ENCODE peak calls at places on chromosome 15, in eight cellular contexts. One of them, this sample, is unnamed.

GRCh38 chr15:51796777-51797474 is 32.5 kb upstream of the TMOD3 start:
- DNase-seq in HFFc6: peak; percentile 18
- DNase-seq in neural progenitor cell: no peak
- DNase-seq in cardiac muscle cell: no peak
- DNase-seq in foreskin fibroblast: no peak
- DNase-seq in Right ventricle myocardium superior: no peak
- DNase-seq in NCI-H1105: no peak
- DNase-seq in lower leg skin: no peak
- DNase-seq in this sample: no peak

GRCh38 chr15:55518641-55519040 is 10.6 kb upstream of the DNAAF4 start:
- DNase-seq in HFFc6: no peak
- DNase-seq in neural progenitor cell: no peak
- DNase-seq in cardiac muscle cell: no peak
- DNase-seq in foreskin fibroblast: no peak
- DNase-seq in Right ventricle myocardium superior: no peak
- DNase-seq in NCI-H1105: no peak
- DNase-seq in lower leg skin: no peak
- DNase-seq in this sample: no peak

GRCh38 chr15:99440029-99440428 is 125.8 kb upstream of the MEF2A start:
- DNase-seq in HFFc6: no peak
- DNase-seq in neural progenitor cell: no peak
- DNase-seq in cardiac muscle cell: no peak
- DNase-seq in foreskin fibroblast: no peak
- DNase-seq in Right ventricle myocardium superior: no peak
- DNase-seq in NCI-H1105: no peak
- DNase-seq in lower leg skin: peak; percentile 68
- DNase-seq in this sample: no peak

GRCh38 chr15:68792901-68793766 is 27.6 kb downstream of the ANP32A start:
- DNase-seq in HFFc6: no peak
- DNase-seq in neural progenitor cell: no peak
- DNase-seq in cardiac muscle cell: no peak
- DNase-seq in foreskin fibroblast: no peak
- DNase-seq in Right ventricle myocardium superior: peak; percentile 69
- DNase-seq in NCI-H1105: no peak
- DNase-seq in lower leg skin: no peak
- DNase-seq in this sample: no peak

GRCh38 chr15:98700501-98700900 is 52.2 kb downstream of the IGF1R start:
- DNase-seq in HFFc6: no peak
- DNase-seq in neural progenitor cell: no peak
- DNase-seq in cardiac muscle cell: no peak
- DNase-seq in foreskin fibroblast: no peak
- DNase-seq in Right ventricle myocardium superior: no peak
- DNase-seq in NCI-H1105: no peak
- DNase-seq in lower leg skin: no peak
- DNase-seq in this sample: no peak

GRCh38 chr15:57138260-57138895 is 219.9 kb downstream of the TCF12 start:
- DNase-seq in HFFc6: peak; percentile 51
- DNase-seq in neural progenitor cell: peak; percentile 82
- DNase-seq in cardiac muscle cell: peak; percentile 92
- DNase-seq in foreskin fibroblast: peak; percentile 41
- DNase-seq in Right ventricle myocardium superior: no peak
- DNase-seq in NCI-H1105: peak; percentile 58
- DNase-seq in lower leg skin: no peak
- DNase-seq in this sample: peak; percentile 26

GRCh38 chr15:66899555-66900350 is 165.6 kb upstream of the SMAD3 start:
- DNase-seq in HFFc6: peak; percentile 78
- DNase-seq in neural progenitor cell: no peak
- DNase-seq in cardiac muscle cell: no peak
- DNase-seq in foreskin fibroblast: peak; percentile 30
- DNase-seq in Right ventricle myocardium superior: no peak
- DNase-seq in NCI-H1105: no peak
- DNase-seq in lower leg skin: peak; percentile 61
- DNase-seq in this sample: no peak

GRCh38 chr15:73318463-73319351 is 50.1 kb downstream of the HCN4 start:
- DNase-seq in HFFc6: no peak
- DNase-seq in neural progenitor cell: peak; percentile 81
- DNase-seq in cardiac muscle cell: peak; percentile 31
- DNase-seq in foreskin fibroblast: no peak
- DNase-seq in Right ventricle myocardium superior: no peak
- DNase-seq in NCI-H1105: peak; percentile 19
- DNase-seq in lower leg skin: peak; percentile 75
- DNase-seq in this sample: no peak

GRCh38 chr15:28909958-28910500 is 24.3 kb downstream of the APBA2 start:
- DNase-seq in HFFc6: no peak
- DNase-seq in neural progenitor cell: no peak
- DNase-seq in cardiac muscle cell: no peak
- DNase-seq in foreskin fibroblast: no peak
- DNase-seq in Right ventricle myocardium superior: no peak
- DNase-seq in NCI-H1105: no peak
- DNase-seq in lower leg skin: peak; percentile 37
- DNase-seq in this sample: no peak

GRCh38 chr15:63308947-63309346 is 31.5 kb downstream of the APH1B start:
- DNase-seq in HFFc6: no peak
- DNase-seq in neural progenitor cell: no peak
- DNase-seq in cardiac muscle cell: no peak
- DNase-seq in foreskin fibroblast: no peak
- DNase-seq in Right ventricle myocardium superior: no peak
- DNase-seq in NCI-H1105: no peak
- DNase-seq in lower leg skin: no peak
- DNase-seq in this sample: no peak

GRCh38 chr15:57133127-57133968 is 214.9 kb downstream of the TCF12 start:
- DNase-seq in HFFc6: no peak
- DNase-seq in neural progenitor cell: peak; percentile 92
- DNase-seq in cardiac muscle cell: no peak
- DNase-seq in foreskin fibroblast: no peak
- DNase-seq in Right ventricle myocardium superior: no peak
- DNase-seq in NCI-H1105: peak; percentile 52
- DNase-seq in lower leg skin: no peak
- DNase-seq in this sample: peak; percentile 73

GRCh38 chr15:40354408-40355171 is 3.4 kb upstream of the DISP2 start:
- DNase-seq in HFFc6: no peak
- DNase-seq in neural progenitor cell: peak; percentile 65
- DNase-seq in cardiac muscle cell: peak; percentile 87
- DNase-seq in foreskin fibroblast: no peak
- DNase-seq in Right ventricle myocardium superior: no peak
- DNase-seq in NCI-H1105: no peak
- DNase-seq in lower leg skin: no peak
- DNase-seq in this sample: no peak

GRCh38 chr15:63407612-63408011 is 26.0 kb upstream of the CA12 start:
- DNase-seq in HFFc6: no peak
- DNase-seq in neural progenitor cell: no peak
- DNase-seq in cardiac muscle cell: no peak
- DNase-seq in foreskin fibroblast: no peak
- DNase-seq in Right ventricle myocardium superior: no peak
- DNase-seq in NCI-H1105: peak; percentile 72
- DNase-seq in lower leg skin: no peak
- DNase-seq in this sample: peak; percentile 8

GRCh38 chr15:47887181-47887580 is 169.9 kb downstream of the SEMA6D start:
- DNase-seq in HFFc6: no peak
- DNase-seq in neural progenitor cell: peak; percentile 33
- DNase-seq in cardiac muscle cell: no peak
- DNase-seq in foreskin fibroblast: no peak
- DNase-seq in Right ventricle myocardium superior: no peak
- DNase-seq in NCI-H1105: peak; percentile 7
- DNase-seq in lower leg skin: no peak
- DNase-seq in this sample: no peak

GRCh38 chr15:63276342-63277043 is 912 bp upstream of the APH1B start:
- DNase-seq in HFFc6: no peak
- DNase-seq in neural progenitor cell: no peak
- DNase-seq in cardiac muscle cell: no peak
- DNase-seq in foreskin fibroblast: no peak
- DNase-seq in Right ventricle myocardium superior: no peak
- DNase-seq in NCI-H1105: no peak
- DNase-seq in lower leg skin: no peak
- DNase-seq in this sample: no peak

GRCh38 chr15:98823012-98823458 is 174.7 kb downstream of the IGF1R start:
- DNase-seq in HFFc6: peak; percentile 73
- DNase-seq in neural progenitor cell: peak; percentile 42
- DNase-seq in cardiac muscle cell: peak; percentile 46
- DNase-seq in foreskin fibroblast: peak; percentile 87
- DNase-seq in Right ventricle myocardium superior: no peak
- DNase-seq in NCI-H1105: no peak
- DNase-seq in lower leg skin: no peak
- DNase-seq in this sample: no peak

GRCh38 chr15:63860161-63860954 is 26.6 kb upstream of the HERC1 start:
- DNase-seq in HFFc6: no peak
- DNase-seq in neural progenitor cell: no peak
- DNase-seq in cardiac muscle cell: no peak
- DNase-seq in foreskin fibroblast: no peak
- DNase-seq in Right ventricle myocardium superior: no peak
- DNase-seq in NCI-H1105: no peak
- DNase-seq in lower leg skin: no peak
- DNase-seq in this sample: no peak

GRCh38 chr15:53962646-53963561 is 15.3 kb upstream of the UNC13C start:
- DNase-seq in HFFc6: no peak
- DNase-seq in neural progenitor cell: peak; percentile 33
- DNase-seq in cardiac muscle cell: peak; percentile 25
- DNase-seq in foreskin fibroblast: no peak
- DNase-seq in Right ventricle myocardium superior: peak; percentile 43
- DNase-seq in NCI-H1105: peak; percentile 6
- DNase-seq in lower leg skin: no peak
- DNase-seq in this sample: peak; percentile 40

GRCh38 chr15:40891810-40892448 is 2.3 kb upstream of the VPS18 start:
- DNase-seq in HFFc6: peak; percentile 23
- DNase-seq in neural progenitor cell: peak; percentile 56
- DNase-seq in cardiac muscle cell: peak; percentile 63
- DNase-seq in foreskin fibroblast: no peak
- DNase-seq in Right ventricle myocardium superior: peak; percentile 50
- DNase-seq in NCI-H1105: peak; percentile 19
- DNase-seq in lower leg skin: no peak
- DNase-seq in this sample: peak; percentile 53

GRCh38 chr15:99620178-99620577 is 54.4 kb downstream of the MEF2A start:
- DNase-seq in HFFc6: no peak
- DNase-seq in neural progenitor cell: no peak
- DNase-seq in cardiac muscle cell: no peak
- DNase-seq in foreskin fibroblast: no peak
- DNase-seq in Right ventricle myocardium superior: no peak
- DNase-seq in NCI-H1105: no peak
- DNase-seq in lower leg skin: no peak
- DNase-seq in this sample: no peak

GRCh38 chr15:75675579-75676404 is 28.1 kb downstream of the SNX33 start:
- DNase-seq in HFFc6: no peak
- DNase-seq in neural progenitor cell: no peak
- DNase-seq in cardiac muscle cell: no peak
- DNase-seq in foreskin fibroblast: no peak
- DNase-seq in Right ventricle myocardium superior: peak; percentile 65
- DNase-seq in NCI-H1105: no peak
- DNase-seq in lower leg skin: no peak
- DNase-seq in this sample: no peak

GRCh38 chr15:96052572-96053038 is 277.9 kb upstream of the NR2F2 start:
- DNase-seq in HFFc6: no peak
- DNase-seq in neural progenitor cell: peak; percentile 79
- DNase-seq in cardiac muscle cell: no peak
- DNase-seq in foreskin fibroblast: no peak
- DNase-seq in Right ventricle myocardium superior: no peak
- DNase-seq in NCI-H1105: no peak
- DNase-seq in lower leg skin: no peak
- DNase-seq in this sample: no peak

GRCh38 chr15:42151736-42152135 is 4.7 kb downstream of the PLA2G4F start:
- DNase-seq in HFFc6: no peak
- DNase-seq in neural progenitor cell: no peak
- DNase-seq in cardiac muscle cell: peak; percentile 12
- DNase-seq in foreskin fibroblast: no peak
- DNase-seq in Right ventricle myocardium superior: no peak
- DNase-seq in NCI-H1105: no peak
- DNase-seq in lower leg skin: peak; percentile 70
- DNase-seq in this sample: no peak

GRCh38 chr15:35751421-35752133 is 205.6 kb upstream of the DPH6 start:
- DNase-seq in HFFc6: peak; percentile 45
- DNase-seq in neural progenitor cell: peak; percentile 88
- DNase-seq in cardiac muscle cell: peak; percentile 86
- DNase-seq in foreskin fibroblast: peak; percentile 63
- DNase-seq in Right ventricle myocardium superior: peak; percentile 57
- DNase-seq in NCI-H1105: peak; percentile 23
- DNase-seq in lower leg skin: peak; percentile 86
- DNase-seq in this sample: peak; percentile 91

GRCh38 chr15:69828181-69828828 is 269.4 kb downstream of the TLE3 start:
- DNase-seq in HFFc6: no peak
- DNase-seq in neural progenitor cell: no peak
- DNase-seq in cardiac muscle cell: no peak
- DNase-seq in foreskin fibroblast: no peak
- DNase-seq in Right ventricle myocardium superior: no peak
- DNase-seq in NCI-H1105: no peak
- DNase-seq in lower leg skin: no peak
- DNase-seq in this sample: no peak

GRCh38 chr15:74278269-74278668 is 42.1 kb downstream of the CCDC33 start:
- DNase-seq in HFFc6: no peak
- DNase-seq in neural progenitor cell: no peak
- DNase-seq in cardiac muscle cell: no peak
- DNase-seq in foreskin fibroblast: no peak
- DNase-seq in Right ventricle myocardium superior: no peak
- DNase-seq in NCI-H1105: no peak
- DNase-seq in lower leg skin: no peak
- DNase-seq in this sample: no peak

GRCh38 chr15:100807028-100807427 is 72.6 kb upstream of the ALDH1A3 start:
- DNase-seq in HFFc6: no peak
- DNase-seq in neural progenitor cell: no peak
- DNase-seq in cardiac muscle cell: no peak
- DNase-seq in foreskin fibroblast: no peak
- DNase-seq in Right ventricle myocardium superior: no peak
- DNase-seq in NCI-H1105: no peak
- DNase-seq in lower leg skin: no peak
- DNase-seq in this sample: no peak

GRCh38 chr15:56017920-56018319 is 24.5 kb upstream of the NEDD4 start:
- DNase-seq in HFFc6: no peak
- DNase-seq in neural progenitor cell: no peak
- DNase-seq in cardiac muscle cell: no peak
- DNase-seq in foreskin fibroblast: no peak
- DNase-seq in Right ventricle myocardium superior: no peak
- DNase-seq in NCI-H1105: no peak
- DNase-seq in lower leg skin: no peak
- DNase-seq in this sample: no peak

GRCh38 chr15:48579945-48580671 is 65.4 kb downstream of the FBN1 start:
- DNase-seq in HFFc6: no peak
- DNase-seq in neural progenitor cell: no peak
- DNase-seq in cardiac muscle cell: peak; percentile 64
- DNase-seq in foreskin fibroblast: no peak
- DNase-seq in Right ventricle myocardium superior: no peak
- DNase-seq in NCI-H1105: no peak
- DNase-seq in lower leg skin: no peak
- DNase-seq in this sample: no peak

GRCh38 chr15:95252404-95252803 is 1021.0 kb downstream of the MCTP2 start:
- DNase-seq in HFFc6: peak; percentile 35
- DNase-seq in neural progenitor cell: no peak
- DNase-seq in cardiac muscle cell: peak; percentile 29
- DNase-seq in foreskin fibroblast: peak; percentile 29
- DNase-seq in Right ventricle myocardium superior: no peak
- DNase-seq in NCI-H1105: no peak
- DNase-seq in lower leg skin: no peak
- DNase-seq in this sample: no peak

GRCh38 chr15:69388259-69388658 is 25.9 kb upstream of the KIF23 start:
- DNase-seq in HFFc6: peak; percentile 61
- DNase-seq in neural progenitor cell: no peak
- DNase-seq in cardiac muscle cell: no peak
- DNase-seq in foreskin fibroblast: peak; percentile 30
- DNase-seq in Right ventricle myocardium superior: no peak
- DNase-seq in NCI-H1105: no peak
- DNase-seq in lower leg skin: no peak
- DNase-seq in this sample: no peak

GRCh38 chr15:64678126-64678819 is 97.1 kb downstream of the RBPMS2 start:
- DNase-seq in HFFc6: peak; percentile 68
- DNase-seq in neural progenitor cell: no peak
- DNase-seq in cardiac muscle cell: no peak
- DNase-seq in foreskin fibroblast: no peak
- DNase-seq in Right ventricle myocardium superior: no peak
- DNase-seq in NCI-H1105: no peak
- DNase-seq in lower leg skin: peak; percentile 72
- DNase-seq in this sample: no peak

GRCh38 chr15:101277038-101277822 is at the start of gene SELENOS:
- DNase-seq in HFFc6: peak; percentile 72
- DNase-seq in neural progenitor cell: peak; percentile 97
- DNase-seq in cardiac muscle cell: peak; percentile 96
- DNase-seq in foreskin fibroblast: peak; percentile 90
- DNase-seq in Right ventricle myocardium superior: peak; percentile 96
- DNase-seq in NCI-H1105: peak; percentile 96
- DNase-seq in lower leg skin: peak; percentile 97
- DNase-seq in this sample: peak; percentile 37

This sample was measured in NCI-H526.